ENCODE peak calls at places on chromosome 7, in seven cellular contexts. W, E, M, G, H, J and L are unnamed samples.

GRCh38 chr7:4020086-4020485 is 662.0 kb upstream of the FOXK1 start:
- DNase-seq in W (no peak), E (no peak), M (no peak), G (no peak), H (no peak), J (no peak), L (no peak)

GRCh38 chr7:101285171-101285570 is 36.4 kb downstream of the IFT22 start:
- DNase-seq in W (no peak), E (no peak), M (no peak), G (no peak), H (no peak), J (no peak), L (no peak)

GRCh38 chr7:159084069-159084801 is 60.4 kb downstream of the VIPR2 start:
- DNase-seq in W (no peak), E (no peak), M (no peak), G (peak), H (no peak), J (no peak), L (no peak)

GRCh38 chr7:94323872-94324271 is 70.8 kb upstream of the COL1A2 start:
- DNase-seq in W (no peak), E (no peak), M (no peak), G (no peak), H (no peak), J (no peak), L (no peak)

GRCh38 chr7:128833148-128833938 is 3.1 kb downstream of the FLNC start:
- DNase-seq in W (no peak), E (no peak), M (no peak), G (peak), H (no peak), J (peak), L (no peak)

GRCh38 chr7:146106319-146106718 is 10.3 kb upstream of the CNTNAP2 start:
- DNase-seq in W (no peak), E (no peak), M (no peak), G (no peak), H (no peak), J (no peak), L (no peak)

GRCh38 chr7:157692156-157693011 is 355.6 kb downstream of the DNAJB6 start:
- DNase-seq in W (no peak), E (no peak), M (no peak), G (no peak), H (no peak), J (no peak), L (no peak)

GRCh38 chr7:73799282-73800141 is 29.4 kb upstream of the CLDN3 start:
- DNase-seq in W (no peak), E (no peak), M (no peak), G (no peak), H (no peak), J (no peak), L (no peak)